ENCODE peak calls at places on chromosome 7, in five cellular contexts. R is SK-N-SH, J is IMR-90, S is HepG2, U is GM12878. N is an unnamed sample.
A peak's percentile ranks its signal among the peaks of the same experiment; 100 is the strongest.

GRCh38 chr7:125563964-125564529 is 634.4 kb upstream of the POT1 start:
- DNase-seq in J (no peak), U (no peak), R (no peak), S (no peak), N (peak; percentile 11)

GRCh38 chr7:4893929-4894475 is 10.5 kb upstream of the RADIL start:
- DNase-seq in S (no peak), R (no peak), J (no peak), U (no peak), N (no peak)

GRCh38 chr7:42694894-42695553 is 216.8 kb downstream of the C7orf25 start:
- DNase-seq in J (no peak), R (no peak), U (no peak), S (no peak), N (no peak)

GRCh38 chr7:146366938-146367337 is 250.3 kb downstream of the CNTNAP2 start:
- DNase-seq in R (no peak), S (no peak), U (no peak), J (no peak), N (no peak)

GRCh38 chr7:79714081-79714480 is 260.6 kb upstream of the MAGI2 start:
- DNase-seq in U (no peak), J (no peak), S (no peak), R (no peak), N (no peak)

GRCh38 chr7:16598015-16598414 is 47.5 kb downstream of the ANKMY2 start:
- DNase-seq in R (no peak), U (no peak), S (no peak), J (no peak), N (no peak)

GRCh38 chr7:158271646-158272045 is 316.0 kb downstream of the PTPRN2 start:
- DNase-seq in R (peak; percentile 18), J (no peak), U (no peak), S (no peak), N (no peak)

GRCh38 chr7:93194368-93194767 is 31.9 kb downstream of the HEPACAM2 start:
- DNase-seq in J (peak; percentile 86), U (no peak), S (peak; percentile 3), R (no peak), N (no peak)

GRCh38 chr7:98483276-98483963 is 82.5 kb upstream of the BAIAP2L1 start:
- DNase-seq in S (no peak), J (no peak), R (no peak), U (no peak), N (no peak)

GRCh38 chr7:66732439-66732838 is 8.1 kb upstream of the RABGEF1 start:
- DNase-seq in J (no peak), U (no peak), R (no peak), S (no peak), N (no peak)

GRCh38 chr7:100111156-100111555 is 8.0 kb downstream of the TAF6 start:
- DNase-seq in S (no peak), R (peak; percentile 12), J (no peak), U (no peak), N (no peak)

GRCh38 chr7:5143935-5144903 is 45.8 kb upstream of the WIPI2 start:
- DNase-seq in U (peak; percentile 55), S (no peak), J (peak; percentile 1), R (peak; percentile 40), N (peak; percentile 30)

GRCh38 chr7:98283127-98283886 is 1.8 kb downstream of the BRI3 start:
- DNase-seq in J (peak; percentile 56), R (peak; percentile 26), U (no peak), S (no peak), N (no peak)

GRCh38 chr7:70805360-70805759 is 326.6 kb upstream of the GALNT17 start:
- DNase-seq in R (no peak), U (peak; percentile 75), S (no peak), J (no peak), N (no peak)

GRCh38 chr7:601573-602340 is 82.1 kb upstream of the PDGFA start:
- DNase-seq in S (no peak), R (no peak), U (peak; percentile 49), J (peak; percentile 19), N (no peak)

GRCh38 chr7:84009051-84009450 is 185.5 kb downstream of the SEMA3A start:
- DNase-seq in U (no peak), J (peak; percentile 68), R (no peak), S (no peak), N (no peak)

GRCh38 chr7:106610996-106611886 is 49.7 kb downstream of the CCDC71L start:
- DNase-seq in S (no peak), J (peak; percentile 33), U (peak; percentile 42), R (no peak), N (no peak)

DNA sequence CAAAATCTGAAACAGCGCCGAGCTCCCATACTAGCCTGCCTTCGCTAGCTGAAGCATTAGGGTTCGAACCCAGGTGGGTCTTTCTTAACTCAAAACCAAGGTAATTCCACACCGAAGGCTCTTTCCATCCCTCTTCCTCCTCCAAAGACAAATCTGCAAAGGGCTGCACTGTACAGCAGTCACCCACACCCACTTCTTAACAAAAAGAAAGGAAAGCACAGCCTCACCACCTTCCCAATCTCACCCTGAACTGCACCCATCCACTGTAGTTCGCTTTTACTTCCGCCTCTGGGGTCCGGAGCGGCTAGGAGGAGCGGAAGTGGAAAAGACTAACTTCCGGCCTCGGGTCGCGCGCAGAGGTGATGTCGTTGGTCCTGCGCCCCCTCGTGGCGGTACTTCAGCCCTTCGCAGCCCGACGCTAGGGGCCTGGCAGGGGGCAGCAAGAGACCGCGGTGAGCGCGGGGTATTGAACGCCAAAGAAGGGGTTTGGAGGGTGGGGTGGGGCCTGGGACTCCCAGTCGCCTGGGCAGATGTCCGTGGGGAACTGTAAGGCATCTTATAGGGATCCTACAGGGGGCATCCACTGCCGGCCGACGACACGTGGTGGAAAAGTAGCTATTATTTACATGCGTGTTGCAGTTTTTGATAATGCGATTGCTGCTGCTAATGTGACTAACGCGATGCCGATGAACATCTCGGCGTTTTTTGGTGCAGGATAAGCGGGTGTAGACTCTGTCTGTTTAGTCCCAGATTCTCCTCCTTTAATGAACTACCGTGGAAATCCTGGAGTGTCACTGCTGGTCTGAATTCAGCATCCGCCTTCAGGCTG is at the start of gene MTERF1:
- DNase-seq in J (peak; percentile 88), U (peak; percentile 69), S (peak; percentile 86), R (peak; percentile 93), N (peak; percentile 88)
- TF ChIP-seq MXI1 in J (peak; percentile 66), U (peak; percentile 71), S (peak; percentile 63), R (peak; percentile 96), N (no peak)

DNA sequence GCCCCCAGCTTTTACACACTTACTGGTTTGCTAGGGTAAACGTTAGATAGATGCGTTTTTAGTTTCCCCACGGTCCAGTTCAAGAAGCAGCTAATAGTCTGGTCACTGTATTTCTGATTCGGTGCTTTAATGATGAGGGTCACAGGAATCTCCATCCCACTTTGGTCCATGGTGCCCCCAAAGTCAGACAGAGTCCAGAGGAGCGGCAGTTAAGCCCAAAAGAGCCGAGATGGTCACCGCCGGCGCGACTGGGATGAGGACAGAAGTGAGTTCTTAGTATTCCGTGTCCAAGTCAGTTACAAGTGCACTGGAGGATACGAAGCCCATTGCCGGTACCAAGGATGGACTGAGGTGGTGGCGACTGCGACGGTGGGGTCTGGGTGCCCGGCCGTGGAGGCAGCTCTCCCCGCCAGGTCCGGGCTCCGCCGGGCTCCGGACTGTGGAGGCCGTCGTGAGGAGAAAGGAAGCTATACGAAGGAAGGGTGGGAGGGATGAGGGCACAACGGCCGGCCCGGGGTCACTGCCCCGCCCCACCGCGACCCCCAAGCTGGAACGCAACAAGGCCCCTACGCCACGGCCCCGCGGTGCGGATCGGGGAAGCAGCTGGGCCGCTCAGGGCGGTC is 663 bp downstream of the HERPUD2 start:
- DNase-seq in S (no peak), R (peak; percentile 85), J (peak; percentile 4), U (no peak), N (no peak)
- TF ChIP-seq MXI1 in S (no peak), R (no peak), J (no peak), U (no peak), N (no peak)

GRCh38 chr7:128827971-128828711 is 2.1 kb upstream of the FLNC start:
- DNase-seq in U (no peak), S (peak; percentile 20), R (no peak), J (peak; percentile 88), N (no peak)
- TF ChIP-seq MXI1 in U (no peak), S (no peak), R (no peak), J (no peak), N (no peak)

GRCh38 chr7:141640239-141640840 is 61.6 kb downstream of the DENND11 start:
- DNase-seq in R (no peak), U (no peak), S (no peak), J (peak; percentile 6), N (no peak)

GRCh38 chr7:141646826-141647480 is 55.0 kb downstream of the DENND11 start:
- DNase-seq in R (no peak), U (no peak), S (no peak), J (peak; percentile 26), N (no peak)

GRCh38 chr7:141645188-141645587 is 56.8 kb downstream of the DENND11 start:
- DNase-seq in S (no peak), R (no peak), J (no peak), U (no peak), N (no peak)

DNA sequence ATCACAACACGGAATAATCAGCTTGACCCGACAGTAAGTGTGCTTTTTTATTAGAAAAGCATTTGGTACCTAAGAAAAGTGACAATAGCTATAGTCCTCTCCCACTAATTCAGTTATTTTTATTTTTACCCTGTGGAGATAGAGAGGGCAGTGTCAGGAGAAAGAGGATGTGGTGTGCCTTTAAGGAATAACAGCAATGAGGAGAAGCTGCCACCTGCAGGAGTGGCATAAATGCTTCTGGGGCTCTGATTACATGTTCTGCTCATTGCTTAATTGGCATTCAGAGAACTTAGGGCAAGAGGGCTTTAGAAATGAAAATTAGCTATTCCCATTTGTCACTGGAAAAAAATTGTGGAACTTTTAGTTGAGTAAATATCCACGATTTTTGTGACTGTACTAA is 60.1 kb downstream of the DENND11 start:
- DNase-seq in U (no peak), S (no peak), R (no peak), J (no peak), N (no peak)
- TF ChIP-seq MXI1 in U (no peak), S (no peak), R (no peak), J (no peak), N (no peak)

GRCh38 chr7:95690367-95690947 is 81.9 kb upstream of the DYNC1I1 start:
- DNase-seq in R (peak; percentile 27), U (peak; percentile 8), S (peak; percentile 47), J (peak; percentile 41), N (peak; percentile 27)

GRCh38 chr7:95687759-95688343 is 84.5 kb upstream of the DYNC1I1 start:
- DNase-seq in R (no peak), U (no peak), S (peak; percentile 44), J (peak; percentile 26), N (peak; percentile 58)

GRCh38 chr7:95686109-95686508 is 86.2 kb upstream of the DYNC1I1 start:
- DNase-seq in R (peak; percentile 35), U (no peak), J (peak; percentile 39), S (peak; percentile 40), N (peak; percentile 19)

GRCh38 chr7:95691464-95691863 is 80.9 kb upstream of the DYNC1I1 start:
- DNase-seq in U (no peak), R (no peak), J (no peak), S (peak; percentile 3), N (no peak)

DNA sequence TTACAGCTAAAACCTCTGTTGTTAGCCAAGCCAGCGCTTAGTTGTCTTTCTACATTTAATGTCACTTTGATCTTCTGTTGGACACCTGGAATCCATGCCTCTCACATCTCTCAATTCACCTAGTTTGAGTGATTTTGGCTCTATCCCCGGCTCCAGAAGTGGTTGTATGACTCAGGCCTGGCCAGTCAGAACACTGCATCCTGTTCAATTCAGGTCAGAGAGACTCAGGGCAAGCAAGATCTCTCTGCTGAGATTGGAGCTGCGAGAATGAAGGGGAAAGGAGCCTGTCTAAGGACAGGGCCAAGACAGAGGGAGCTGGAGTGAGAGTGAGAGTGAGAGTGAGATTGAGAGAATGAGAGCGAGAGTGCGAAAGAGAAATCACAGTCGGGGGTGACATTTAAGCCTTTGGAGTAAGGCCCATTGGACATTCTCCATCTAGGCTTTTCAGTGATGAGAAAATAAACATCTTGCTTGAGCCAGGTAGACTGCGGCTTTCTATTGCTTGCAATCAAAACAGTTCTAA is 83.4 kb upstream of the DYNC1I1 start:
- DNase-seq in J (peak; percentile 1), S (no peak), R (no peak), U (no peak), N (no peak)
- TF ChIP-seq MXI1 in J (no peak), S (no peak), R (no peak), U (no peak), N (no peak)

N was measured in K562.